ENCODE peak calls at places on chromosomes 7 and 10, in nine cellular contexts. K is uterus, F is brain microvascular endothelial cell, A is A549, V is H7, D is foreskin fibroblast, P is heart right ventricle, E is mammary epithelial cell, X is hepatocyte. J is an unnamed sample.

GRCh38 chr10:99551158-99551557 is 18.4 kb downstream of the NKX2-3 start:
- DNase-seq in X (no peak), K (no peak), V (no peak), D (peak; percentile 84), E (peak; percentile 70), P (no peak), A (no peak), F (peak; percentile 11), J (peak; percentile 45)

GRCh38 chr10:101611506-101611905 is 23.4 kb downstream of the DPCD start:
- DNase-seq in D (peak; percentile 69), P (no peak), A (no peak), X (no peak), V (no peak), F (no peak), E (no peak), K (no peak), J (no peak)

GRCh38 chr7:130667593-130668257 is 823 bp downstream of the COPG2 start:
- DNase-seq in X (peak; percentile 18), E (no peak), D (peak; percentile 26), P (no peak), V (peak; percentile 51), A (no peak), K (no peak), F (no peak), J (no peak)

GRCh38 chr10:132847856-132848255 is 61.9 kb upstream of the NKX6-2 start:
- DNase-seq in X (no peak), D (no peak), E (no peak), V (peak; percentile 46), F (no peak), K (no peak), A (no peak), P (no peak), J (no peak)

GRCh38 chr10:75672842-75673241 is 241.4 kb downstream of the LRMDA start:
- DNase-seq in E (no peak), K (no peak), V (no peak), X (peak; percentile 16), A (no peak), F (no peak), P (no peak), D (no peak), J (no peak)

GRCh38 chr7:33195264-33195663 is 65.9 kb downstream of the BBS9 start:
- DNase-seq in A (no peak), P (no peak), F (peak; percentile 84), D (peak; percentile 89), X (no peak), V (no peak), E (peak; percentile 83), K (no peak), J (peak; percentile 88)

GRCh38 chr7:12930534-12930933 is 243.1 kb downstream of the ARL4A start:
- DNase-seq in X (no peak), A (no peak), E (peak; percentile 23), K (no peak), F (peak; percentile 16), P (no peak), D (no peak), V (no peak), J (no peak)

GRCh38 chr10:14605231-14605925 is 169.3 kb downstream of the FAM107B start:
- DNase-seq in D (peak; percentile 68), K (no peak), V (no peak), P (no peak), X (no peak), A (no peak), F (no peak), E (peak; percentile 85), J (no peak)

GRCh38 chr7:55254596-55255500 is 110.3 kb upstream of the LANCL2 start:
- DNase-seq in F (peak; percentile 61), A (peak; percentile 89), K (peak; percentile 89), E (peak; percentile 67), V (peak; percentile 98), D (peak; percentile 91), P (peak; percentile 90), X (peak; percentile 94), J (peak; percentile 25)

GRCh38 chr10:77989081-77989724 is 40.1 kb downstream of the POLR3A start:
- DNase-seq in P (peak; percentile 51), X (peak; percentile 48), D (peak; percentile 59), A (no peak), E (no peak), K (no peak), F (no peak), V (no peak), J (no peak)

GRCh38 chr7:22730921-22731654 is 4.1 kb downstream of the IL6 start:
- DNase-seq in V (no peak), P (no peak), E (peak; percentile 91), F (peak; percentile 69), K (no peak), A (no peak), X (no peak), D (peak; percentile 94), J (no peak)

GRCh38 chr10:104862-105565 is 30.2 kb upstream of the ZMYND11 start:
- DNase-seq in F (no peak), P (no peak), K (no peak), A (no peak), V (no peak), D (no peak), E (no peak), X (no peak), J (no peak)

GRCh38 chr7:134315679-134316538 is 821 bp downstream of the SLC35B4 start:
- DNase-seq in P (no peak), V (peak; percentile 20), X (peak; percentile 36), F (peak; percentile 25), A (peak; percentile 67), K (no peak), E (peak; percentile 22), D (peak; percentile 55), J (no peak)

GRCh38 chr10:16887565-16887964 is 70.3 kb upstream of the RSU1 start:
- DNase-seq in E (peak; percentile 25), K (no peak), D (peak; percentile 92), V (no peak), X (no peak), P (no peak), A (no peak), F (peak; percentile 86), J (peak; percentile 77)

GRCh38 chr10:104937528-104937927 is 296.4 kb downstream of the SORCS3 start:
- DNase-seq in F (no peak), X (no peak), A (peak; percentile 33), D (peak; percentile 95), V (no peak), P (no peak), K (no peak), E (peak; percentile 66), J (peak; percentile 73)

GRCh38 chr10:119654540-119654939 is 3.4 kb downstream of the BAG3 start:
- DNase-seq in P (peak; percentile 40), E (peak; percentile 80), D (peak; percentile 44), F (no peak), K (no peak), A (peak; percentile 66), X (no peak), V (peak; percentile 45), J (no peak)
- H3K4me3 ChIP-seq in P (no peak overlapping the region), E (peak overlapping the region; percentile 95), D (peak overlapping the region; percentile 94), F (peak overlapping the region; percentile 17), K (no peak overlapping the region), A (peak overlapping the region; percentile 88), X (no peak overlapping the region), V (no peak overlapping the region), J (peak overlapping the region; percentile 82)

GRCh38 chr10:44373341-44373995 is 11.4 kb downstream of the CXCL12 start:
- DNase-seq in F (no peak), V (no peak), P (no peak), X (no peak), D (no peak), K (no peak), E (no peak), A (no peak), J (no peak)
- H3K4me3 ChIP-seq in F (no peak overlapping the region), V (no peak overlapping the region), P (no peak overlapping the region), X (no peak overlapping the region), D (no peak overlapping the region), K (no peak overlapping the region), E (no peak overlapping the region), A (no peak overlapping the region), J (no peak overlapping the region)

GRCh38 chr7:63927261-63927660 is 71.4 kb upstream of the ZNF722 start:
- DNase-seq in E (no peak), F (no peak), X (no peak), P (no peak), D (no peak), A (no peak), K (no peak), V (no peak), J (no peak)

GRCh38 chr7:63931057-63931600 is 67.5 kb upstream of the ZNF722 start:
- DNase-seq in D (no peak), X (no peak), P (no peak), F (no peak), V (no peak), A (no peak), E (no peak), K (no peak), J (no peak)

GRCh38 chr7:63925262-63925625 is 73.4 kb upstream of the ZNF722 start:
- DNase-seq in F (no peak), P (no peak), X (no peak), E (no peak), K (no peak), A (no peak), V (no peak), D (no peak), J (no peak)

DNA sequence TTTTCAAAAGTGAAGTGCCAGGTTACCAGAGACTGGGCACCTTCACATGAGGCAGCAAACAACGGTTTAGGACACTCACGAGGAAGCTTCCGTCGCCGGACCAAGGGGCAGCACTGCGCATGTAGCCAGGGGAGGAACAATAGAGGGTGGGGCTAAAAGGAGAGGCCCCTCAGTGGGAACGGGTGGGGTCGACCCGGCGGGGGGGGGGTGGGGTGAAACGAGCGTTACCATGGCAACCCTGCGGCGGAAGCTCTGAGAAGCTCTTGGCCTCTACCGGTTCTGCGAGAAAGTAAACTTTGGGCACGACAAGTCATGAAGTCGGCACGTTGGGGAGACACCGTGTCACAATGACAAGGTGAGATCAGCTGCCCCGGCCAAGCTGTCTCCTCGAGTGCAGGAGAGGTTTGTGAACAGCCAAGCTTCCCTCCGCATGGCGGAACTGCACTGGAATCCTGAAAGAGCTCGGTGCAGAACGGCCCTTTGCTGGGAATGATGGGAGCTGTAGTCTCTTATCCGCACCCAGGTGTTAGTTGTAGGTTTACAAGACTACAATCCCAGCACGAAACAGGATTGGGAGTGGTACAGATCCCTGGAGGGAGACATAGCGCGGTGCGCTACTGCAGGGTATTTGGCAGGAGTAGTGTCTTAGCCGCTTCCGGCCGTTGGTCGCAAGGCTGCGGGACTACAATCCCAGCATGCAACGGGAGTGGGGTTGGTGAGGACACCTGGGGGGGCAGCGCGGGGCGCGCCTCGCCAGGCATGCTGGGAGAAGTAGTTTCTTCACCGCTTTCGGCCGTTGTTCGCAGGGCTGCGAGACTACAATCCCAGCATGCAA is 72.8 kb upstream of the ZNF722 start:
- DNase-seq in P (peak; percentile 88), V (no peak), F (no peak), K (peak; percentile 93), E (peak; percentile 6), A (no peak), X (no peak), D (peak; percentile 2), J (no peak)
- H3K4me3 ChIP-seq in P (peak overlapping the region; percentile 57), V (no peak overlapping the region), F (no peak overlapping the region), K (peak overlapping the region; percentile 42), E (no peak overlapping the region), A (no peak overlapping the region), X (no peak overlapping the region), D (no peak overlapping the region), J (peak overlapping the region; percentile 16)

DNA sequence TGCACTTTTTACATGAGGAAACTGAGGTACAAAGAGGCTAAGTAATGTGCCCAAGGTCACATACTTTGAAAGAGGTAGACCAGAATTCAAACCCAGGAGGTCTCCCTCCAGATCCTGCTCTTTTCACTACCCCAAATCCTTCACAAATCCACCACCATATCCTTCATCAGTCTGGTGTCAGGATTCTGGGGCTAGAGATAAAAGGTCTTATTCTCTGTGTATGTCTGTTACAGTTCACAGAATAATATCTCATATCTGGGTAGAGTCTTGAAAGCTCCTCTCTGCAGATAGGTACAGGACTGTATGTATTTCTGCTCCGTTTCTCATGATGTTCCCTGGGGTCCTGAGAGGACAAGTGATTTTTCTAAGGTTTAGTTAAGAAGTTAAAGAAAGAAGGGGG is 4.9 kb downstream of the PIK3CG start:
- DNase-seq in K (no peak), E (no peak), V (no peak), A (no peak), X (no peak), F (no peak), P (no peak), D (no peak), J (no peak)
- H3K4me3 ChIP-seq in K (no peak overlapping the region), E (no peak overlapping the region), V (no peak overlapping the region), A (no peak overlapping the region), X (no peak overlapping the region), F (no peak overlapping the region), P (no peak overlapping the region), D (no peak overlapping the region), J (no peak overlapping the region)